ENCODE peak calls at places on chromosome 1, in eight cellular contexts. J is OCI-LY7; U is Jurkat, Clone E6-1; I is IMR-90; Z is esophagus squamous epithelium; O is NB4; Y is CD8-positive, alpha-beta memory T cell; B is prostate gland. N is an unnamed sample.

GRCh38 chr1:92483442-92484170 is 3.1 kb downstream of the GFI1 start:
- DNase-seq in J (no peak), U (peak), I (no peak), Z (no peak), O (peak), Y (peak), B (no peak), N (no peak)

GRCh38 chr1:107666493-107666892 is 298.5 kb downstream of the VAV3 start:
- DNase-seq in J (no peak), U (no peak), I (no peak), Z (no peak), O (no peak), Y (no peak), B (no peak), N (no peak)

GRCh38 chr1:177164380-177165068 is at the start of gene ASTN1:
- DNase-seq in J (no peak), U (no peak), I (no peak), Z (no peak), O (no peak), Y (no peak), B (no peak), N (no peak)

GRCh38 chr1:92922378-92923035 is 38.8 kb downstream of the DIPK1A start:
- DNase-seq in J (no peak), U (no peak), I (no peak), Z (no peak), O (no peak), Y (no peak), B (no peak), N (peak)

GRCh38 chr1:24929091-24929875 is 793 bp downstream of the RUNX3 start:
- DNase-seq in J (peak), U (no peak), I (no peak), Z (no peak), O (peak), Y (peak), B (no peak), N (peak)

GRCh38 chr1:172427191-172427590 is 6.7 kb downstream of the C1orf105 start:
- DNase-seq in J (no peak), U (no peak), I (no peak), Z (no peak), O (no peak), Y (no peak), B (no peak), N (no peak)

GRCh38 chr1:220028496-220028895 is 17.8 kb downstream of the EPRS1 start:
- DNase-seq in J (no peak), U (no peak), I (no peak), Z (no peak), O (no peak), Y (no peak), B (no peak), N (no peak)

GRCh38 chr1:24391882-24392603 is 21.5 kb downstream of the STPG1 start:
- DNase-seq in J (peak), U (peak), I (peak), Z (no peak), O (peak), Y (peak), B (peak), N (peak)

GRCh38 chr1:32702599-32703478 is at the start of gene SYNC:
- DNase-seq in J (no peak), U (no peak), I (peak), Z (no peak), O (no peak), Y (no peak), B (no peak), N (peak)

GRCh38 chr1:159408862-159409400 is 23.1 kb upstream of the OR10J4 start:
- DNase-seq in J (no peak), U (no peak), I (no peak), Z (no peak), O (no peak), Y (no peak), B (no peak), N (no peak)

GRCh38 chr1:21896652-21897532 is 40.2 kb downstream of the HSPG2 start:
- DNase-seq in J (no peak), U (no peak), I (no peak), Z (no peak), O (no peak), Y (no peak), B (peak), N (peak)

GRCh38 chr1:247433922-247434476 is 18.0 kb downstream of the NLRP3 start:
- DNase-seq in J (no peak), U (no peak), I (no peak), Z (no peak), O (no peak), Y (no peak), B (no peak), N (no peak)

GRCh38 chr1:117821782-117822447 is 107.5 kb downstream of the GDAP2 start:
- DNase-seq in J (peak), U (peak), I (peak), Z (no peak), O (peak), Y (no peak), B (peak), N (peak)

GRCh38 chr1:199746985-199747384 is 280.5 kb upstream of the NR5A2 start:
- DNase-seq in J (no peak), U (no peak), I (no peak), Z (no peak), O (no peak), Y (no peak), B (no peak), N (no peak)

GRCh38 chr1:65845758-65846060 is 53.0 kb downstream of the PDE4B start:
- DNase-seq in J (no peak), U (no peak), I (no peak), Z (no peak), O (peak), Y (no peak), B (no peak), N (no peak)

GRCh38 chr1:233261615-233262168 is 33.8 kb downstream of the PCNX2 start:
- DNase-seq in J (no peak), U (no peak), I (no peak), Z (no peak), O (no peak), Y (no peak), B (no peak), N (no peak)

GRCh38 chr1:22428672-22429071 is 23.0 kb upstream of the ZBTB40 start:
- DNase-seq in J (peak), U (peak), I (peak), Z (no peak), O (peak), Y (no peak), B (no peak), N (peak)

GRCh38 chr1:23592209-23592905 is 33.1 kb upstream of the ID3 start:
- DNase-seq in J (peak), U (no peak), I (no peak), Z (no peak), O (no peak), Y (no peak), B (peak), N (peak)

GRCh38 chr1:236064674-236065508 is at the start of gene NID1:
- DNase-seq in J (no peak), U (no peak), I (peak), Z (no peak), O (no peak), Y (no peak), B (peak), N (peak)

GRCh38 chr1:42524330-42524729 is 61.2 kb downstream of the CCDC30 start:
- DNase-seq in J (no peak), U (no peak), I (no peak), Z (no peak), O (no peak), Y (no peak), B (no peak), N (no peak)

GRCh38 chr1:81710858-81711257 is 89.9 kb upstream of the ADGRL2 start:
- DNase-seq in J (no peak), U (no peak), I (no peak), Z (no peak), O (no peak), Y (no peak), B (no peak), N (no peak)

GRCh38 chr1:172638885-172639831 is 19.7 kb upstream of the FASLG start:
- DNase-seq in J (no peak), U (peak), I (peak), Z (no peak), O (no peak), Y (peak), B (no peak), N (peak)

GRCh38 chr1:116360435-116361173 is 12.4 kb upstream of the ATP1A1 start:
- DNase-seq in J (peak), U (no peak), I (peak), Z (no peak), O (no peak), Y (no peak), B (no peak), N (peak)

GRCh38 chr1:18913065-18913502 is 10.7 kb upstream of the ALDH4A1 start:
- DNase-seq in J (peak), U (no peak), I (peak), Z (no peak), O (peak), Y (peak), B (peak), N (peak)

GRCh38 chr1:157399984-157400382 is 152.3 kb downstream of the FCRL5 start:
- DNase-seq in J (no peak), U (no peak), I (no peak), Z (no peak), O (peak), Y (no peak), B (no peak), N (no peak)

GRCh38 chr1:200180821-200181220 is 153.3 kb downstream of the NR5A2 start:
- DNase-seq in J (peak), U (no peak), I (peak), Z (no peak), O (no peak), Y (no peak), B (no peak), N (peak)

GRCh38 chr1:116755036-116755435 is 806 bp downstream of the CD2 start:
- DNase-seq in J (no peak), U (no peak), I (no peak), Z (no peak), O (no peak), Y (no peak), B (no peak), N (no peak)

GRCh38 chr1:235945775-235946565 is 79.3 kb upstream of the LYST start:
- DNase-seq in J (no peak), U (no peak), I (no peak), Z (no peak), O (peak), Y (no peak), B (no peak), N (no peak)

GRCh38 chr1:98323906-98324358 is 337.6 kb upstream of the SNX7 start:
- DNase-seq in J (no peak), U (peak), I (peak), Z (no peak), O (peak), Y (peak), B (no peak), N (peak)

GRCh38 chr1:156444407-156445001 is 56.1 kb downstream of the MEF2D start:
- DNase-seq in J (peak), U (peak), I (no peak), Z (no peak), O (peak), Y (no peak), B (no peak), N (no peak)

GRCh38 chr1:176752505-176752904 is 289.5 kb downstream of the PAPPA2 start:
- DNase-seq in J (no peak), U (no peak), I (no peak), Z (no peak), O (no peak), Y (no peak), B (no peak), N (no peak)

GRCh38 chr1:1169429-1170214 is 4.1 kb upstream of the TTLL10 start:
- DNase-seq in J (no peak), U (no peak), I (no peak), Z (no peak), O (peak), Y (peak), B (no peak), N (no peak)

GRCh38 chr1:2135425-2135824 is 59.1 kb downstream of the FAAP20 start:
- DNase-seq in J (no peak), U (no peak), I (peak), Z (no peak), O (no peak), Y (no peak), B (peak), N (peak)

GRCh38 chr1:183590225-183591191 is at the start of gene NCF2:
- DNase-seq in J (peak), U (peak), I (peak), Z (no peak), O (peak), Y (no peak), B (no peak), N (no peak)

GRCh38 chr1:56453016-56453721 is 126.2 kb downstream of the PLPP3 start:
- DNase-seq in J (no peak), U (no peak), I (no peak), Z (no peak), O (no peak), Y (no peak), B (no peak), N (no peak)
- H3K4me3 ChIP-seq in J (no peak), U (no peak), I (no peak), Z (no peak), O (no peak), Y (no peak), B (no peak), N (no peak)

GRCh38 chr1:202161151-202162048 is 998 bp upstream of the PTPN7 start:
- DNase-seq in J (peak), U (no peak), I (no peak), Z (no peak), O (peak), Y (no peak), B (no peak), N (no peak)
- H3K4me3 ChIP-seq in J (peak), U (peak), I (no peak), Z (peak), O (peak), Y (peak), B (no peak), N (no peak)

DNA sequence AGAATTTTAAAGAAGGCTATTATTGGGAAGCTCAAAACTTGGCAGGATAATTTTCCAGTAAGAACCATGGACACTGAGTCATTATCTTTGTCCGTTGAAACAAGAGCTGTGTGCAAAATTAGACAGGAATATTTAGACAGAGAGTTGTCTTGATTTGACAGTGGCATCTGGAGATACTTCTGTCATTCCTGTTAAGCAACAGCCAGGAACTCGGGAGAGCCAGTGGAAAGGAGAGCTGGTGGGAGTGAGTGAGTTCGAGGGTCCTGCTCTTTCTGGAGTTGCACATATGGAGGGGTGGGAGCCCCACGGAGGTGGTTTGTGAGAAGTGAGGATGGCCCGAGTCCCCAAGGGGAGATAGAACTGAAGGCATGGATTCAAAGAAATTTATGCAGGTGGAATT is 3.1 kb downstream of the COQ8A start:
- DNase-seq in J (no peak), U (no peak), I (peak), Z (no peak), O (no peak), Y (no peak), B (no peak), N (no peak)
- H3K4me3 ChIP-seq in J (no peak), U (no peak), I (no peak), Z (no peak), O (no peak), Y (no peak), B (no peak), N (no peak)

GRCh38 chr1:40799351-40799867 is 15.8 kb downstream of the KCNQ4 start:
- DNase-seq in J (no peak), U (no peak), I (peak), Z (no peak), O (no peak), Y (no peak), B (no peak), N (peak)
- H3K4me3 ChIP-seq in J (no peak), U (no peak), I (no peak), Z (no peak), O (no peak), Y (no peak), B (no peak), N (no peak)

DNA sequence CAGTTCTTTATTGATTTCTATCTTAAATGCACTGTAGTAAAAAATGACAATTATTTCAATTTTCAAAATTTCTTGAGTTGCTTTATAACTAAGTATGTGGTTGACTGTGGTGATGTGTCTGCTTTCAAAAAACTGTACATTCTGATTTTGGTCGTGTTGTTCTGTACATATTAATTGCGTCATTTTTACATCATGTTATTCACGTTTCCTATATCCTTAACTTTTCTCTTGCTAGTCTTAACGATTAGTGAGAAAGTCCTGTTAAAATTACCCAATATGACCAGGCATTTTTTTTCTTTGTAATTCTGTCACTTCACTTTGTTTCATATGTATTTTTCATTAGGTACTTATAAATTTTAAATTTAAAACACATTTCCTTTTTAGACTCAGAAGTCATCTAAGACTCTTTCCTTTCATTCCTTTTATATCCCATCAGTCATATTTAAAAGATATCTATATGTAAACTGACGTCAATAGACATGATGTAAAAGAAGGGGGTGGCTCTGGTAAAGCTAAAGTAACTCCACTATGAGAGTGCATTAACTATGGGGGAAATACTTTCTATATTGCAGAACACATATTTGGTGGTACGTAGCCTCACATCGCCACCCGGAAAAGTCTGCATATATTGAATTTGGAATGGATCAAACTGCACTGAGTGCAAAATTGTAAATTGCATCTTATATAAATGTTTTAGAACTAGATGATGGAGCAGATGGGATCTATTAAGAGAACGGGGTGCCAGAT is 1.1 kb upstream of the COA6 start:
- DNase-seq in J (peak), U (no peak), I (no peak), Z (no peak), O (peak), Y (no peak), B (no peak), N (no peak)
- H3K4me3 ChIP-seq in J (peak), U (peak), I (peak), Z (peak), O (peak), Y (peak), B (peak), N (peak)

GRCh38 chr1:119373465-119373864 is 4.9 kb downstream of the HAO2 start:
- DNase-seq in J (no peak), U (no peak), I (peak), Z (no peak), O (no peak), Y (no peak), B (no peak), N (no peak)
- H3K4me3 ChIP-seq in J (no peak), U (no peak), I (no peak), Z (no peak), O (no peak), Y (no peak), B (no peak), N (no peak)

N was measured in AG10803.